ENCODE peak calls at places on chromosome 12, in six cellular contexts. Z is hepatocyte; U is heart right ventricle; L is activated naive CD8-positive, alpha-beta T cell treated with anti-CD3 and anti-CD28 coated beads for 36 hours; K is epithelial cell of proximal tubule; W is GF-D8. C is an unnamed sample.

GRCh38 chr12:132204064-132204821 is 60.0 kb downstream of the NOC4L start:
- DNase-seq in Z (no peak), U (no peak), L (no peak), K (no peak), W (no peak), C (no peak)

GRCh38 chr12:32559434-32559833 is 119.7 kb upstream of the DNM1L start:
- DNase-seq in Z (no peak), U (no peak), L (no peak), K (no peak), W (no peak), C (no peak)

GRCh38 chr12:12582193-12582881 is 19.7 kb upstream of the DUSP16 start:
- DNase-seq in Z (no peak), U (no peak), L (no peak), K (no peak), W (no peak), C (no peak)

GRCh38 chr12:121580959-121581680 is at the start of gene KDM2B:
- DNase-seq in Z (peak; percentile 50), U (no peak), L (no peak), K (no peak), W (no peak), C (no peak)

GRCh38 chr12:30417697-30418231 is 277.9 kb downstream of the IPO8 start:
- DNase-seq in Z (no peak), U (no peak), L (no peak), K (peak; percentile 44), W (no peak), C (peak; percentile 86)

GRCh38 chr12:110199360-110200123 is 75.4 kb downstream of the IFT81 start:
- DNase-seq in Z (peak; percentile 33), U (no peak), L (peak; percentile 8), K (no peak), W (no peak), C (peak; percentile 44)

GRCh38 chr12:123387508-123388217 is 3.7 kb downstream of the KMT5A start:
- DNase-seq in Z (no peak), U (no peak), L (no peak), K (no peak), W (peak; percentile 26), C (no peak)

GRCh38 chr12:75684678-75685620 is 173.5 kb upstream of the KRR1 start:
- DNase-seq in Z (no peak), U (no peak), L (no peak), K (no peak), W (no peak), C (no peak)

GRCh38 chr12:8968761-8969160 is 19.3 kb upstream of the M6PR start:
- DNase-seq in Z (no peak), U (no peak), L (no peak), K (no peak), W (no peak), C (no peak)

GRCh38 chr12:111412007-111412829 is 6.5 kb downstream of the SH2B3 start:
- DNase-seq in Z (no peak), U (peak; percentile 56), L (no peak), K (no peak), W (no peak), C (no peak)

GRCh38 chr12:125081427-125081826 is 16.2 kb downstream of the AACS start:
- DNase-seq in Z (no peak), U (no peak), L (no peak), K (no peak), W (no peak), C (no peak)

GRCh38 chr12:5022465-5023061 is 21.1 kb upstream of the KCNA5 start:
- DNase-seq in Z (peak; percentile 81), U (peak; percentile 47), L (peak; percentile 19), K (no peak), W (no peak), C (no peak)

GRCh38 chr12:1575799-1576401 is 18.5 kb downstream of the FBXL14 start:
- DNase-seq in Z (peak; percentile 40), U (no peak), L (no peak), K (no peak), W (no peak), C (no peak)

GRCh38 chr12:66947119-66947518 is 268.2 kb upstream of the GRIP1 start:
- DNase-seq in Z (no peak), U (no peak), L (peak; percentile 13), K (no peak), W (no peak), C (no peak)

GRCh38 chr12:74791365-74791764 is 253.7 kb downstream of the ATXN7L3B start:
- DNase-seq in Z (peak; percentile 11), U (no peak), L (no peak), K (no peak), W (no peak), C (no peak)

GRCh38 chr12:111245701-111246476 is 123.0 kb downstream of the PHETA1 start:
- DNase-seq in Z (no peak), U (no peak), L (no peak), K (no peak), W (no peak), C (no peak)

GRCh38 chr12:54358620-54358944 is 5.7 kb downstream of the GPR84 start:
- DNase-seq in Z (no peak), U (no peak), L (no peak), K (no peak), W (no peak), C (no peak)